ENCODE peak calls at places on chromosomes 1 and 21, in nine cellular contexts. U is MM.1S; J is spleen; I is CD8-positive, alpha-beta T cell; B is A549; C is adrenal gland; O is psoas muscle; X is iPS DF 6.9; A is Peyer's patch. Y is an unnamed sample.

GRCh38 chr1:101816262-101816661 is 180.5 kb downstream of the OLFM3 start:
- DNase-seq in U (no peak), J (no peak), I (no peak), B (no peak), C (no peak), O (no peak), X (no peak), A (no peak), Y (no peak)

GRCh38 chr1:188782220-188782841 is 1695.3 kb downstream of the BRINP3 start:
- DNase-seq in U (peak; percentile 70), J (no peak), I (no peak), B (peak; percentile 72), C (peak; percentile 32), O (no peak), X (peak; percentile 27), A (no peak), Y (no peak)

GRCh38 chr1:185972096-185972875 is 238.1 kb downstream of the HMCN1 start:
- DNase-seq in U (no peak), J (no peak), I (no peak), B (no peak), C (no peak), O (no peak), X (no peak), A (no peak), Y (no peak)

GRCh38 chr1:167052389-167052788 is 37.8 kb downstream of the GPA33 start:
- DNase-seq in U (no peak), J (no peak), I (no peak), B (peak; percentile 61), C (no peak), O (no peak), X (no peak), A (no peak), Y (no peak)

GRCh38 chr21:41863439-41863740 is 15.8 kb downstream of the PRDM15 start:
- DNase-seq in U (no peak), J (no peak), I (no peak), B (no peak), C (no peak), O (no peak), X (no peak), A (no peak), Y (no peak)

GRCh38 chr1:178266619-178267066 is 172.7 kb downstream of the RASAL2 start:
- DNase-seq in U (no peak), J (no peak), I (no peak), B (no peak), C (no peak), O (no peak), X (peak; percentile 91), A (no peak), Y (no peak)

GRCh38 chr1:179550753-179551682 is 24.7 kb downstream of the NPHS2 start:
- DNase-seq in U (no peak), J (no peak), I (no peak), B (peak; percentile 50), C (no peak), O (no peak), X (no peak), A (no peak), Y (no peak)

GRCh38 chr1:44283524-44284173 is 70.4 kb downstream of the DMAP1 start:
- DNase-seq in U (no peak), J (no peak), I (no peak), B (peak; percentile 37), C (no peak), O (no peak), X (no peak), A (no peak), Y (no peak)

GRCh38 chr1:154154534-154155181 is at the start of gene NUP210L:
- DNase-seq in U (no peak), J (peak; percentile 74), I (no peak), B (peak; percentile 15), C (no peak), O (peak; percentile 74), X (peak; percentile 67), A (peak; percentile 50), Y (no peak)

GRCh38 chr1:10664251-10664650 is 132.2 kb downstream of the CASZ1 start:
- DNase-seq in U (no peak), J (peak; percentile 84), I (no peak), B (no peak), C (peak; percentile 92), O (peak; percentile 96), X (no peak), A (no peak), Y (no peak)

GRCh38 chr1:10665226-10665625 is 131.2 kb downstream of the CASZ1 start:
- DNase-seq in U (no peak), J (no peak), I (no peak), B (no peak), C (no peak), O (no peak), X (no peak), A (no peak), Y (no peak)

GRCh38 chr1:10662824-10663667 is 133.4 kb downstream of the CASZ1 start:
- DNase-seq in U (no peak), J (no peak), I (no peak), B (no peak), C (no peak), O (no peak), X (no peak), A (no peak), Y (no peak)

GRCh38 chr1:10662090-10662688 is 134.3 kb downstream of the CASZ1 start:
- DNase-seq in U (no peak), J (no peak), I (no peak), B (no peak), C (no peak), O (no peak), X (no peak), A (no peak), Y (no peak)

DNA sequence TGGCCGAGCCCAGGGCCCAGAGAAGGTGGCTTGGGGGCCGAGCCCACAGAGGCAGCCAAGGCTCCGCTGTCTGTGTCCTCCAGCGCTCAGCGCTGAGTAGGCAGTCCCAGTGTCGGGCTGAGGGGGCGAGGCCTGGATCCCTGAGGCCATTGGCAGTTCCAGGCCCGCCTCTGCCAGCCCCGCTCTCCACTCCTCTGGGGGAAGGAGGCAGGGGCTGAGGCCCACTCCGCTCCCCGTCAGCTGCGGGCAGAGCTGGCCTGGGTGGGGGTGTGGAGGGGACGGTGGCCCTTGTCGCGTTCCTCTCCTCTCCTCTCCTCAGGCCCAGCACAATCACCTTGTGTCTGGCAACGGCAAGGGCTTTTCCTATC is 132.8 kb downstream of the CASZ1 start:
- DNase-seq in U (no peak), J (no peak), I (no peak), B (no peak), C (peak; percentile 80), O (peak; percentile 75), X (no peak), A (no peak), Y (no peak)
- H3K27ac ChIP-seq in U (no peak overlapping the region), J (no peak overlapping the region), I (no peak overlapping the region), B (no peak overlapping the region), C (peak overlapping the region; percentile 62), O (peak overlapping the region; percentile 92), X (no peak overlapping the region), A (peak overlapping the region; percentile 73), Y (no peak overlapping the region)

DNA sequence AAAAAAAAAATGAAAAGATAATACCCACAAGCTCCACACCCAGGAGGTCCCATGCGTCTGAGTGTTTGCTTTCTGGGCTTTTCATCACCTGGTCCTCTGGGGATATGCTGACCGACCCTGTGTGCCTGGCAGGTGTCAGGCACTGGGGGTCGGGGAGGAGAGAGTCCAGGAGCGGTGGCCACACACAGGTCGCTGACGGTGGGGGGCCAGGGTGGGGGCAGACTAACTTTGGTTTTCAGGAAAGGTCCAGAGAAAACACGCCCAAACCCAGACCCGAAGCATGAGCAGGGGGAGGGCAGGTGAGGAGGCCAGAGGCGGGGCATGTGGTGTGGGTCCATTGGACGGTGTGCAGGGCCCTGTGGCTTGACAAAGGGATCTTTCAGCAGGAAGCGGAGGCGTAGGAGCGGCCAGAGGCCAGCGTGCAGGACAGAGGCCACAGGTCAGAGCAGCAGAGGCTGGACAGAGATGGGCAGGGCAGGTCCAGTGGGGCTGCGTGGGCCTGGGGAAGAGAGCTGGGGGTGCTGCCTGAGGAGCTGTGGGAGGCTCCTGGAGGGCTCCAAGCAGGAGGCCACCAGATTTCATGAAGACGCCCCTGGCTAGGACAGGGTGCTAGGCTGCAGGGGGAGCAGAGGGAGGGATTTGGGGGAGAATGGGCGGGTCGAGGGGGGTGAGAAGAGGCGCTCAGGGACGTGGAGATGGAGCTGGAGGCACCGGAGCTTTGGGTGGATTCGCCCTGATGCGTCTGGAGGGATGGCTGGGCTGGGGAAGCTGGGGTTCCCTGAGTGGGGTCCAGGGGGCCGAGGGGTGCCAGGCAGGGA is 15.8 kb downstream of the RNF223 start:
- DNase-seq in U (no peak), J (no peak), I (no peak), B (no peak), C (no peak), O (no peak), X (no peak), A (no peak), Y (no peak)
- H3K4me3 ChIP-seq in U (no peak overlapping the region), J (peak overlapping the region; percentile 65), I (no peak overlapping the region), B (peak overlapping the region; percentile 74), C (no peak overlapping the region), O (peak overlapping the region; percentile 72), X (no peak overlapping the region), A (no peak overlapping the region), Y (no peak overlapping the region)

GRCh38 chr1:8711161-8711560 is 106.3 kb downstream of the RERE start:
- DNase-seq in U (no peak), J (no peak), I (no peak), B (peak; percentile 12), C (peak; percentile 45), O (no peak), X (no peak), A (no peak), Y (no peak)

GRCh38 chr1:8706995-8707396 is 110.4 kb downstream of the RERE start:
- DNase-seq in U (no peak), J (no peak), I (no peak), B (peak; percentile 30), C (no peak), O (no peak), X (no peak), A (no peak), Y (no peak)

GRCh38 chr1:8706291-8706690 is 111.1 kb downstream of the RERE start:
- DNase-seq in U (no peak), J (no peak), I (no peak), B (no peak), C (no peak), O (no peak), X (no peak), A (no peak), Y (no peak)

GRCh38 chr1:8705104-8705503 is 112.3 kb downstream of the RERE start:
- DNase-seq in U (peak; percentile 64), J (no peak), I (no peak), B (no peak), C (no peak), O (no peak), X (no peak), A (no peak), Y (no peak)

DNA sequence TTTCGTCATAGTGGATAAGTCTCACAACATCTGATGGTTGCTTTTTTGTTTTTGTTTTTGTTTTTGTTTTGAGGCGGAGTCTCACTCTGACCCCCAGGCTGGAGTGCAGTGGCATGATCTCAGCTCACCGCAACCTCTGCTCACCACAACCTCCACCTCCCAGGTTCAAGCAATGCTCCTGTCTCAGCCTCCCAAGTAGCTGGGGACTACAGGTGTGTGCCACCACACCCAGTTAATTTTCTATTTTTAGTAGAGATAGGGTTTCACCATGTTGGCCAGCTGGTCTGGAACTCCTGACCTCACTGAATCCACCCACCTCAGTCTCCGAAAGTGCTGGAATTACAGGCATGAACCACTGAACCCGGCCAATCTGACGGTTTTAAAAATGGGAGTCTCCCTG is 109.2 kb downstream of the RERE start:
- DNase-seq in U (no peak), J (no peak), I (no peak), B (no peak), C (no peak), O (no peak), X (no peak), A (no peak), Y (no peak)
- H3K4me1 ChIP-seq in U (peaks cover 36% of the 10 kb centered on the region), J (peaks cover 64% of the 10 kb centered on the region), I (peaks cover 17% of the 10 kb centered on the region), B (peaks cover 64% of the 10 kb centered on the region), C (peaks cover 34% of the 10 kb centered on the region), O (peaks cover 35% of the 10 kb centered on the region), X (peaks cover 2% of the 10 kb centered on the region), A (peaks cover 15% of the 10 kb centered on the region), Y (peaks cover 19% of the 10 kb centered on the region)

GRCh38 chr1:62070384-62071011 is 124.2 kb upstream of the L1TD1 start:
- DNase-seq in U (no peak), J (no peak), I (no peak), B (no peak), C (peak; percentile 31), O (no peak), X (no peak), A (no peak), Y (no peak)
- H3K27ac ChIP-seq in U (no peak overlapping the region), J (no peak overlapping the region), I (no peak overlapping the region), B (no peak overlapping the region), C (no peak overlapping the region), O (peak overlapping the region; percentile 94), X (no peak overlapping the region), A (no peak overlapping the region), Y (no peak overlapping the region)